ENCODE peak calls at places on chromosome 1, in ten cellular contexts. M is stimulated activated CD8-positive, alpha-beta memory T cell treated with anti-CD3 and anti-CD28 coated beads, Interleukin-7, amount 100 ng/mL, for 1 hour; O is HT1080; Z is heart left ventricle; C is amniotic stem cell; J is HepG2; F is naive thymus-derived CD8-positive, alpha-beta T cell; H is fibroblast of lung; G is astrocyte of the spinal cord; N is skeletal muscle cell. U is an unnamed sample.

GRCh38 chr1:181676269-181676668 is 193.0 kb downstream of the CACNA1E start:
- DNase-seq in M (no peak), O (peak; percentile 53), Z (no peak), C (no peak), J (peak; percentile 23), F (no peak), H (peak; percentile 23), G (peak; percentile 8), N (no peak), U (no peak)

GRCh38 chr1:23168079-23168461 is 586 bp downstream of the LUZP1 start:
- DNase-seq in M (no peak), O (no peak), Z (peak; percentile 57), C (no peak), J (no peak), F (peak; percentile 37), H (no peak), G (no peak), N (no peak), U (no peak)

GRCh38 chr1:3907031-3907534 is 7.0 kb upstream of the C1orf174 start:
- DNase-seq in M (no peak), O (no peak), Z (no peak), C (no peak), J (no peak), F (no peak), H (no peak), G (no peak), N (no peak), U (no peak)

GRCh38 chr1:18239671-18240070 is 132.1 kb downstream of the IGSF21 start:
- DNase-seq in M (no peak), O (peak; percentile 11), Z (no peak), C (no peak), J (no peak), F (no peak), H (no peak), G (no peak), N (no peak), U (no peak)

GRCh38 chr1:116769561-116769977 is 15.3 kb downstream of the CD2 start:
- DNase-seq in M (peak; percentile 36), O (peak; percentile 86), Z (no peak), C (no peak), J (no peak), F (peak; percentile 71), H (no peak), G (peak; percentile 67), N (peak; percentile 44), U (peak; percentile 65)

GRCh38 chr1:21284206-21285137 is 5.8 kb downstream of the ECE1 start:
- DNase-seq in M (no peak), O (no peak), Z (no peak), C (no peak), J (no peak), F (no peak), H (no peak), G (no peak), N (no peak), U (no peak)

GRCh38 chr1:201329801-201330200 is 46.5 kb downstream of the PKP1 start:
- DNase-seq in M (no peak), O (no peak), Z (peak; percentile 52), C (no peak), J (no peak), F (no peak), H (peak; percentile 16), G (no peak), N (no peak), U (no peak)

GRCh38 chr1:208233546-208233945 is 10.6 kb downstream of the PLXNA2 start:
- DNase-seq in M (no peak), O (no peak), Z (no peak), C (no peak), J (peak; percentile 47), F (no peak), H (peak; percentile 53), G (peak; percentile 74), N (no peak), U (no peak)

GRCh38 chr1:2406451-2407041 is 5.8 kb downstream of the PEX10 start:
- DNase-seq in M (no peak), O (no peak), Z (no peak), C (no peak), J (no peak), F (no peak), H (no peak), G (no peak), N (no peak), U (no peak)

GRCh38 chr1:231387770-231388669 is 34.1 kb downstream of the EGLN1 start:
- DNase-seq in M (no peak), O (peak; percentile 63), Z (no peak), C (no peak), J (no peak), F (no peak), H (peak; percentile 24), G (no peak), N (no peak), U (no peak)

GRCh38 chr1:204733869-204734596 is 48.5 kb upstream of the LRRN2 start:
- DNase-seq in M (no peak), O (no peak), Z (no peak), C (no peak), J (no peak), F (no peak), H (no peak), G (no peak), N (no peak), U (no peak)

GRCh38 chr1:214445846-214446614 is 105.4 kb downstream of the PTPN14 start:
- DNase-seq in M (no peak), O (peak; percentile 97), Z (no peak), C (peak; percentile 54), J (no peak), F (no peak), H (peak; percentile 87), G (peak; percentile 98), N (peak; percentile 89), U (peak; percentile 43)

GRCh38 chr1:1157914-1158710 is 15.6 kb upstream of the TTLL10 start:
- DNase-seq in M (no peak), O (no peak), Z (peak; percentile 69), C (no peak), J (peak; percentile 66), F (peak; percentile 34), H (peak; percentile 8), G (peak; percentile 10), N (no peak), U (no peak)

GRCh38 chr1:167789501-167789900 is 67.7 kb downstream of the MPZL1 start:
- DNase-seq in M (no peak), O (peak; percentile 59), Z (no peak), C (peak; percentile 12), J (no peak), F (no peak), H (no peak), G (no peak), N (no peak), U (no peak)